ENCODE peak calls at places on chromosomes 3 and 15, in six cellular contexts. D is sigmoid colon, J is NCI-H2227 treated with DMSO at 0.1 percent for 48 hours, I is nucleus accumbens, G is HT1080, S is cardiac fibroblast. L is an unnamed sample.

GRCh38 chr15:67244966-67245478 is 9.4 kb downstream of the AAGAB start:
- DNase-seq in J (no peak), I (no peak), S (peak; percentile 86), D (no peak), G (no peak), L (peak; percentile 59)

GRCh38 chr3:58996730-58997129 is 53.1 kb downstream of the CFAP20DC start:
- DNase-seq in I (no peak), D (no peak), G (no peak), J (no peak), S (no peak), L (no peak)

GRCh38 chr3:64160000-64160690 is 65.1 kb downstream of the PRICKLE2 start:
- DNase-seq in J (no peak), D (no peak), S (no peak), I (no peak), G (no peak), L (no peak)

GRCh38 chr15:22978691-22979068 is 1.5 kb downstream of the CYFIP1 start:
- DNase-seq in D (peak; percentile 55), G (no peak), I (no peak), S (no peak), J (no peak), L (no peak)

GRCh38 chr15:42175671-42176070 is 19.2 kb upstream of the PLA2G4F start:
- DNase-seq in D (no peak), J (no peak), S (no peak), I (no peak), G (no peak), L (no peak)

GRCh38 chr3:65793495-65794200 is 245.1 kb downstream of the MAGI1 start:
- DNase-seq in J (no peak), G (no peak), I (no peak), S (no peak), D (no peak), L (no peak)

GRCh38 chr3:169619793-169620192 is 43.7 kb downstream of the MECOM start:
- DNase-seq in G (no peak), J (no peak), D (no peak), S (no peak), I (no peak), L (no peak)

GRCh38 chr15:58179741-58180381 is 41.7 kb downstream of the AQP9 start:
- DNase-seq in D (no peak), G (peak; percentile 91), I (no peak), J (no peak), S (peak; percentile 77), L (no peak)

GRCh38 chr15:85563328-85563727 is 182.9 kb downstream of the AKAP13 start:
- DNase-seq in G (no peak), I (no peak), S (peak; percentile 75), J (no peak), D (no peak), L (peak; percentile 26)

GRCh38 chr3:64022451-64023186 is 675 bp downstream of the PSMD6 start:
- DNase-seq in J (no peak), S (peak; percentile 23), D (no peak), G (no peak), I (no peak), L (no peak)

GRCh38 chr15:52164631-52165265 is 26.4 kb downstream of the GNB5 start:
- DNase-seq in G (no peak), S (peak; percentile 30), D (no peak), I (no peak), J (no peak), L (no peak)

L was measured in GM04504.